ENCODE peak calls at places on chromosomes 4 and X, in seven cellular contexts. Q is NT2/D1, C is hepatocyte, O is uterus, Y is IMR-90, T is cardiac muscle cell, E is spleen. M is an unnamed sample. For H3K36me3, the result is how much of the 10 kb centered on the place peaks cover.

GRCh38 chr4:8346838-8347605 is 77.5 kb downstream of the HTRA3 start:
- DNase-seq in E (no peak), T (no peak), C (no peak), O (no peak), Q (no peak), Y (no peak), M (peak)

GRCh38 chrX:48918644-48919340 is at the start of gene PIM2:
- DNase-seq in Y (peak), O (peak), E (peak), C (peak), Q (peak), T (peak), M (peak)

GRCh38 chr4:163108614-163109013 is 58.1 kb downstream of the NAF1 start:
- DNase-seq in E (no peak), O (no peak), T (no peak), Q (no peak), C (no peak), Y (no peak), M (no peak)

GRCh38 chr4:174218127-174218790 is 65.2 kb downstream of the FBXO8 start:
- DNase-seq in T (no peak), C (no peak), Q (no peak), O (no peak), Y (no peak), E (no peak), M (peak)

GRCh38 chr4:146029147-146029546 is 90.5 kb upstream of the ZNF827 start:
- DNase-seq in C (no peak), E (no peak), O (no peak), T (no peak), Y (no peak), Q (no peak), M (no peak)

GRCh38 chr4:5839751-5840674 is 52.9 kb downstream of the CRMP1 start:
- DNase-seq in Q (no peak), T (no peak), E (peak), O (peak), C (no peak), Y (no peak), M (peak)

GRCh38 chr4:150546286-150546685 is 35.7 kb upstream of the MAB21L2 start:
- DNase-seq in C (no peak), Q (no peak), O (no peak), Y (no peak), E (no peak), T (no peak), M (no peak)

GRCh38 chrX:39690541-39691415 is 407.0 kb downstream of the BCOR start:
- DNase-seq in Y (no peak), C (no peak), E (no peak), Q (no peak), O (no peak), T (no peak), M (no peak)

GRCh38 chrX:105461013-105461412 is 240.5 kb upstream of the TEX13A start:
- DNase-seq in T (no peak), Y (no peak), Q (no peak), E (no peak), C (no peak), O (no peak), M (no peak)

GRCh38 chr4:20254517-20255250 is 3.0 kb downstream of the SLIT2 start:
- DNase-seq in O (peak), E (peak), Y (peak), T (peak), Q (no peak), C (peak), M (peak)

GRCh38 chr4:161186750-161187149 is 977.0 kb downstream of the FSTL5 start:
- DNase-seq in Q (no peak), Y (no peak), O (no peak), C (no peak), E (no peak), T (no peak), M (no peak)

GRCh38 chr4:139774759-139775487 is 109.3 kb downstream of the MGST2 start:
- DNase-seq in Y (no peak), Q (no peak), E (no peak), O (no peak), T (no peak), C (no peak), M (peak)

GRCh38 chr4:6655924-6656323 is 15.4 kb downstream of the MRFAP1 start:
- DNase-seq in O (no peak), E (peak), T (no peak), Y (no peak), C (no peak), Q (no peak), M (no peak)

GRCh38 chr4:27861381-27861787 is 1000.7 kb downstream of the STIM2 start:
- DNase-seq in Q (peak), T (peak), E (no peak), C (peak), O (no peak), Y (peak), M (peak)

GRCh38 chr4:121138014-121138413 is 26.1 kb downstream of the TNIP3 start:
- DNase-seq in Y (no peak), E (no peak), T (no peak), O (no peak), Q (no peak), C (no peak), M (no peak)

GRCh38 chrX:53682885-53683555 is 3.5 kb downstream of the HUWE1 start:
- DNase-seq in Q (peak), O (no peak), C (peak), E (no peak), T (peak), Y (peak), M (peak)

GRCh38 chr4:146359771-146360170 is 145.4 kb downstream of the REELD1 start:
- DNase-seq in O (no peak), C (no peak), Q (no peak), E (no peak), Y (no peak), T (no peak), M (no peak)

GRCh38 chr4:57119054-57119651 is 9.0 kb upstream of the IGFBP7 start:
- DNase-seq in E (no peak), C (peak), Q (no peak), O (peak), T (no peak), Y (peak), M (no peak)

GRCh38 chr4:2324891-2325290 is 63.0 kb upstream of the MXD4 start:
- DNase-seq in C (no peak), Q (no peak), T (no peak), Y (no peak), O (no peak), E (no peak), M (no peak)

GRCh38 chr4:83582289-83582756 is 46.4 kb downstream of the GPAT3 start:
- DNase-seq in Q (no peak), Y (no peak), T (no peak), C (peak), O (peak), E (no peak), M (no peak)

GRCh38 chrX:22748093-22748999 is 251.4 kb upstream of the DDX53 start:
- DNase-seq in Y (peak), O (peak), E (no peak), Q (peak), T (peak), C (peak), M (peak)

GRCh38 chr4:7399433-7400234 is 35.1 kb downstream of the PSAPL1 start:
- DNase-seq in C (no peak), Q (no peak), E (peak), Y (no peak), O (peak), T (no peak), M (peak)

GRCh38 chr4:45475490-45475889 is 648.4 kb downstream of the GABRG1 start:
- DNase-seq in O (no peak), T (peak), Y (no peak), C (no peak), E (no peak), Q (no peak), M (no peak)

GRCh38 chr4:52051213-52051614 is at the start of gene SPATA18:
- DNase-seq in Q (no peak), E (peak), Y (no peak), T (peak), C (peak), O (peak), M (peak)

GRCh38 chr4:113292371-113293042 is 243.1 kb downstream of the ANK2 start:
- DNase-seq in Q (peak), E (no peak), Y (peak), C (peak), T (peak), O (peak), M (peak)

GRCh38 chrX:11944486-11944885 is 186.4 kb downstream of the MSL3 start:
- DNase-seq in C (peak), Q (peak), T (peak), O (no peak), E (no peak), Y (peak), M (peak)

GRCh38 chr4:108683479-108683878 is 33.1 kb downstream of the OSTC start:
- DNase-seq in E (no peak), Q (no peak), Y (peak), O (no peak), C (peak), T (no peak), M (peak)

GRCh38 chr4:30837131-30837539 is 117.0 kb downstream of the PCDH7 start:
- DNase-seq in E (no peak), Y (peak), O (no peak), T (peak), Q (peak), C (peak), M (no peak)

DNA sequence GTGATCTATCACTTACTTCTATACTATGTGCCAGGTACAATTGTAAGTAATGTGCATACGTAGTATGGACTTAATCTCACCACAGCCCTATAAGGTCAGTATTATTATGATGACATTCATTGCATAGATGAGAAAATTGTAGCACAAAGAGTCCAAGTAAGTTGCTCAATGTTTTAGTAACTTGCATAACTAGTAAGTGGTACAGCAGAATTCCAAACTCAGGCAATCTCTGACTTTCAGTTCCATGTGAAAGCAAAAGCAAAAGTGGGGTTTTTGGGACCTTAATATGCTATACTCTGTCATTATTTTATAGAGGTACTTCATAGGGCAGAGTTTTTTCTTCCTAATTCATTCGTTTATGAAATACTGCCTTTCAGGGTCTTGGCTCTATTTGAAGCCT is 188.8 kb upstream of the VEGFC start:
- DNase-seq in T (no peak), Y (peak), C (no peak), Q (no peak), O (no peak), E (no peak), M (no peak)
- H3K4me3 ChIP-seq in T (no peak), Y (no peak), C (no peak), Q (no peak), O (no peak), E (no peak), M (no peak)

DNA sequence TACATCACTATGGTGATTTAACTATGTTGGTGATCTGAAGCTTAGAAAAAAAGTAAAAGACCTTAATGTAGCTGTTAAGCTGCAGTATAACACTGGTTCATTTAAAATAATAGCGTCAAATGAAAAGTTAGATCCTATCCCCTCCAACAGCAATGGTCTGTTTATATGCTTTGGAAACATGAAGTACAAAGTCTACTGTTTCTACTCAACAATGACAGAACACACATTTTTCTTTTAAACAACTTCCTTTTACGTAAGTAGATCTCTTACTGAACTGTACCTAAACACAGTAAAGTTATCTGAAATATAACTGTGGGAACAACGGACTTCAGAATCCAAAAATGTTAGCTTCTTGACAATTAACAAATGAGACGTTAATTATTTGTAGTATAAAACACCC is 35.3 kb downstream of the BOD1L1 start:
- DNase-seq in E (no peak), C (no peak), T (no peak), Y (no peak), O (no peak), Q (no peak), M (no peak)
- H3K36me3 ChIP-seq in E (under half), C (under half), T (half or more), Y (under half), O (under half), Q (half or more), M (under half)

DNA sequence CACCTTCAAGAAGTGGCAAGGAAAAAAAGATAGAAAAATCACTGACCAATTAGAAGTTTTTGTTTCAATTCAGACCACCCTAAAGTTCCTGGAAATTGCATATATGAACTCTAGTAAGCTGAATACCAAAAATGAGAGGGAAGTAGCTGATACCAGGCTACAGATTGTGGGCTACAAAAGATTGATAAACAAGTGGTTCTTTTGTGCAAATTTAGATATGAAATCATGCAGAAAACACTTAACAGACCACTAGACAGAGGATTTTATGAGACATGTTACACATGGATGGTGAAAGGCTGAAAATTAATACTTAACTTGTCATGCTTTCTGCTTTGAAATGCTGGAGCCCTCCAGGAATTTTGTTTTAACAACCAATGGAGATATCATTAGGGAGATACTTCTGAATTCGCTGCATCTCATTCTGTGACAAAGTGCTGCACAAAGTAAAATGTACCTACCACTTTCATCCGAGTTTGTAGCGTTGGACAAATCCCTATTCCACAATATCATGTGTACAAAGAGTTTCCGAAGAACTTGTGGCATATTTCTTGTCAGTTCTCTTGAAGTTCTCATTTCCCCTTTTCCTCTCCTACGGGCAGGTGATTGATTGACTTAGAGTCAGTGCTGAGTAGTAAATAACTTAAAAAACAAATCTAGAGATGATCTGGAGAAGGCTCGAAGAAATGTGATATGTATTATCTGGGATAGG is 235.0 kb downstream of the PALLD start:
- DNase-seq in C (no peak), T (no peak), Y (no peak), O (no peak), Q (no peak), E (no peak), M (no peak)
- H3K4me3 ChIP-seq in C (no peak), T (no peak), Y (no peak), O (no peak), Q (no peak), E (no peak), M (no peak)

DNA sequence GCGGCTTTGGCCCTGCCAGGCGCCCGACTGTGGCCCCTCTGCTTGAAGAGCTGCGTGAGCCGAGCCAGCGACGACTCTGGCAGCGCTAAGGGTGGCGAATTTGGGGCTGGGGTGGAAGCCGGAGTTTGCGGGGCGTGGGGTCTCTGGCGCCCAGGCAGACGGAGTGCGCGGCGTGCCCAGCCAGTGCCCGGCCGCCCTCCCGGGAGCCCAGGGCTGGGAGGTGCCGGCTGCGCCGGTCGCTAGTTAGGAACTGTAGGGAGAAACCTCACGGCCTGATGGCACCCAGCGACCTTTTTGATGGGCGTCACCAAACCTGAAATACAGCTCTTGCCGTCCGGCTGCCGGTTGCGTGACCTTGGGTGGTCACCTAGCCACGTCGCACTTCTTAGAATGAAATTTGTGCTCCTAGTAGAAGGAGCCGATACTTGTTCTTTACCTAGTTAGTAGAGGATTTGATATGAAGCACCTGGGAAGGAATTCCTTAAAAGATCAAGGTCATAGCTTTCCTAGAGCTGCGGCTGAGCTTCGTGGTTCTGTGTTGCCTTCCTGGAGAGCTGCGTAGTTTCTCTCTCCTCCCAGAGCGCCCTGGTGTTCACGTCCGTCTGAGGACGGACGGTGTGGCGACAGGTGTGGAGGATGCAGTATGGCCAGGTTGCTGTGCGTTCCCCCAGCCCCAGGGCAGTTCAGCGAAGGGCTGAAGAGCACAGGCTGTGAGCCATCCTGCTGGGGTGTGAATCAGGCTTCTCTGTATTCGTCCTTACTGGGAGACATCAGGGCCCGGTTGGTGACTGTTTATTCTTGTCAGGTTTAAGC is 680 bp downstream of the MAEA start:
- DNase-seq in O (no peak), Q (no peak), T (peak), Y (peak), C (peak), E (peak), M (peak)
- H3K36me3 ChIP-seq in O (under half), Q (under half), T (under half), Y (under half), C (under half), E (under half), M (under half)

GRCh38 chr4:3368841-3369760 is 72.7 kb upstream of the HGFAC start:
- DNase-seq in Q (no peak), O (no peak), C (no peak), Y (no peak), E (no peak), T (no peak), M (peak)
- H3K4me3 ChIP-seq in Q (no peak), O (no peak), C (no peak), Y (no peak), E (no peak), T (no peak), M (no peak)

DNA sequence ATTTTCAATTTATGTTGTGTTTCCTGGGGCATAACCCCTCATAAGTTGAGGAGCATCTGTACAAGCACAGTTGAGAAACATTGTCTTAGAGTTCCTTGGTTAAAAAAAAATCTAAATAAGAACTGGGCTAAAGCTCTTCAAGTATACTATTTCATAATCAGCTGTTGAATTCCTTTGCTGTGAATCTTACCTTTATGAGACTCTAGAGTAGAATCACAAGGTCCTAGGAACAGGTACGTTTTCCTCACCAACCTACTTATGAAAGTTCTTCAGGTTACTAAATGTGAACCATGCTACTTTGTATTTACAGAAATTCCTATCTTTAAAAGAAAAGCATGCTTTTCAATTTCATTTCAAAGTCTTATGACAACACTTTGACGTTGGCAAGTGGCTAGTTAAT is 20.9 kb upstream of the SOD3 start:
- DNase-seq in E (no peak), Q (no peak), T (no peak), Y (peak), C (peak), O (no peak), M (no peak)
- H3K36me3 ChIP-seq in E (under half), Q (under half), T (under half), Y (under half), C (under half), O (under half), M (under half)

M was measured in H7.